ENCODE peak calls at places on chromosomes 4 and X, in four cellular contexts. R, H, V and J are unnamed samples.

GRCh38 chrX:13797512-13797911 is 19.4 kb downstream of the GPM6B start:
- DNase-seq in R (no peak), H (no peak), V (no peak), J (no peak)

GRCh38 chr4:78100060-78100459 is 42.9 kb downstream of the FRAS1 start:
- DNase-seq in R (peak; percentile 48), H (no peak), V (no peak), J (no peak)

GRCh38 chrX:144801786-144802185 is 445.5 kb upstream of the SPANXN1 start:
- DNase-seq in R (no peak), H (no peak), V (no peak), J (no peak)

GRCh38 chrX:27307546-27307945 is 155.6 kb downstream of the PPP4R3C start:
- DNase-seq in R (no peak), H (no peak), V (no peak), J (no peak)

GRCh38 chr4:107845721-107846120 is 21.0 kb downstream of the SGMS2 start:
- DNase-seq in R (no peak), H (no peak), V (no peak), J (no peak)

GRCh38 chrX:26254436-26254835 is 38.5 kb downstream of the MAGEB5 start:
- DNase-seq in R (no peak), H (no peak), V (no peak), J (no peak)

GRCh38 chrX:119654112-119654531 is 38.8 kb downstream of the SEPTIN6 start:
- DNase-seq in R (peak; percentile 83), H (no peak), V (no peak), J (no peak)

GRCh38 chrX:45799576-45799975 is 598.9 kb upstream of the DIPK2B start:
- DNase-seq in R (no peak), H (no peak), V (no peak), J (no peak)

GRCh38 chr4:93996895-93997294 is 168.3 kb downstream of the ATOH1 start:
- DNase-seq in R (no peak), H (no peak), V (no peak), J (no peak)

GRCh38 chr4:167966161-167966560 is 126.2 kb upstream of the ANXA10 start:
- DNase-seq in R (peak; percentile 9), H (no peak), V (no peak), J (no peak)

GRCh38 chr4:82705169-82705568 is 93.4 kb downstream of the SCD5 start:
- DNase-seq in R (no peak), H (no peak), V (no peak), J (no peak)

GRCh38 chr4:83629945-83630684 is 94.2 kb downstream of the GPAT3 start:
- DNase-seq in R (peak; percentile 82), H (no peak), V (no peak), J (no peak)

GRCh38 chrX:42519666-42520231 is 258.2 kb downstream of the PPP1R2C start:
- DNase-seq in R (peak; percentile 60), H (no peak), V (no peak), J (no peak)

GRCh38 chr4:65623509-65623908 is 46.8 kb downstream of the EPHA5 start:
- DNase-seq in R (peak; percentile 26), H (no peak), V (no peak), J (no peak)

GRCh38 chrX:144681501-144681900 is 565.8 kb upstream of the SPANXN1 start:
- DNase-seq in R (no peak), H (no peak), V (no peak), J (no peak)